ENCODE peak calls at places on chromosome 5, in six cellular contexts. F, O, U, J, A and S are unnamed samples.
A peak's percentile ranks its signal among the peaks of the same experiment; 100 is the strongest.

GRCh38 chr5:179488464-179488863 is 61.9 kb upstream of the RUFY1 start:
- DNase-seq in F (no peak), O (no peak), U (no peak), J (no peak), A (no peak), S (no peak)

GRCh38 chr5:132422720-132423442 is 53.4 kb downstream of the SLC22A5 start:
- DNase-seq in F (peak; percentile 81), O (peak; percentile 96), U (no peak), J (no peak), A (no peak), S (no peak)

GRCh38 chr5:172095368-172095960 is 89.0 kb upstream of the FBXW11 start:
- DNase-seq in F (no peak), O (no peak), U (no peak), J (no peak), A (no peak), S (no peak)

GRCh38 chr5:106894964-106895363 is 775.8 kb downstream of the EFNA5 start:
- DNase-seq in F (no peak), O (no peak), U (no peak), J (no peak), A (no peak), S (no peak)

GRCh38 chr5:102749416-102750021 is 5.6 kb upstream of the PAM start:
- DNase-seq in F (no peak), O (no peak), U (no peak), J (peak; percentile 56), A (no peak), S (no peak)

GRCh38 chr5:158277276-158277675 is 418.3 kb upstream of the CLINT1 start:
- DNase-seq in F (no peak), O (no peak), U (no peak), J (no peak), A (no peak), S (no peak)

GRCh38 chr5:78221467-78221866 is 73.0 kb downstream of the AP3B1 start:
- DNase-seq in F (no peak), O (no peak), U (no peak), J (no peak), A (no peak), S (no peak)

GRCh38 chr5:56983593-56984361 is 31.9 kb upstream of the MIER3 start:
- DNase-seq in F (peak; percentile 54), O (peak; percentile 34), U (no peak), J (no peak), A (no peak), S (no peak)

GRCh38 chr5:141649056-141649688 is 2.0 kb downstream of the FCHSD1 start:
- DNase-seq in F (no peak), O (no peak), U (no peak), J (no peak), A (no peak), S (no peak)

GRCh38 chr5:171806976-171807823 is 21.6 kb downstream of the SMIM23 start:
- DNase-seq in F (no peak), O (no peak), U (no peak), J (no peak), A (no peak), S (no peak)

DNA sequence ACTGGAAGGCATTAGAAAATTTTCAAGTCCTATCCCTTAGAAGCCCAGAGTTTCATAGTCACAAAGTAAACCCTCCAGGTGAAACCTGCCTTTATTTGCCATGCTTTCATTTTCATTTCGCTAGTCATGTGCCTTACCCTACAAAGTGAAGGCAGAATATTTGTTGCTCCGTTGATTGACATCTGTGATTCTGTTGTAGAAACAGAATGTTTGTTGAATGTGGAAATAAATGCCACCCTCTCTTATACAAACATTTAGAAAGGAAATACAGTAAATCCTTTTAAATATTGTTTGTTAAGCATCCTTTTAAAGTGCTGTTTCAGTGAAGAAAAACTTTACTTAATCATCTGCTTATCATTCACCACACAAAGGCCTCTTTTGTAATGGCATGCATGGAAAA is 34.4 kb upstream of the CAST start:
- DNase-seq in F (peak; percentile 54), O (no peak), U (no peak), J (no peak), A (no peak), S (no peak)
- H3K4me3 ChIP-seq in F (peak overlapping the region; percentile 55), O (no peak overlapping the region), U (no peak overlapping the region), J (no peak overlapping the region), A (no peak overlapping the region), S (no peak overlapping the region)

DNA sequence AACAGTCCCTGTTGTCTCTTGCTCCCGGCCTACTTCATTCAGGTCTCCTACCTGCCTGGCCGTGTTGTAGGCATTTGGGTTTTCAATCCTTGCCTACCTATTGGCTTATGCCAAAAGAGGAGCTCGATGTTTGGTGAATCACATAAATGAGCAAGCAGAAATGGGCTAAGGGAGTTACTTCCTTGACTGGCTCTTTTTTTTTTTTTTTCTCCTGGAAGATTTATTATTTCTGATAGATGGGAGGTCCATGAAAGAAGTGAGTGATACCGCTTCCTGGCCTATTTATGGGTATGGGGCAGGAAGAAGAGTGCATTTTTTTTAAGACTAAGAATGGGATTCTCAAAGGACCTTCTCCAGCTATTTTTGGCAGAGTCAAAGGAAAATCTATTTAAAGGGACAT is 294.0 kb downstream of the ARHGAP26 start:
- DNase-seq in F (no peak), O (no peak), U (no peak), J (no peak), A (no peak), S (no peak)
- H3K4me1 ChIP-seq in F (no peaks in the 10 kb centered on the region), O (no peaks in the 10 kb centered on the region), U (peaks cover 35% of the 10 kb centered on the region), J (no peaks in the 10 kb centered on the region), A (peaks cover 2% of the 10 kb centered on the region), S (peaks cover 4% of the 10 kb centered on the region)

GRCh38 chr5:124741711-124742496 is 4.5 kb downstream of the ZNF608 start:
- DNase-seq in F (no peak), O (no peak), U (no peak), J (peak; percentile 75), A (peak; percentile 28), S (no peak)
- TF ChIP-seq ZNF274 in F (no peak), O (no peak), U (no peak), J (no peak), A (no peak), S (no peak)

DNA sequence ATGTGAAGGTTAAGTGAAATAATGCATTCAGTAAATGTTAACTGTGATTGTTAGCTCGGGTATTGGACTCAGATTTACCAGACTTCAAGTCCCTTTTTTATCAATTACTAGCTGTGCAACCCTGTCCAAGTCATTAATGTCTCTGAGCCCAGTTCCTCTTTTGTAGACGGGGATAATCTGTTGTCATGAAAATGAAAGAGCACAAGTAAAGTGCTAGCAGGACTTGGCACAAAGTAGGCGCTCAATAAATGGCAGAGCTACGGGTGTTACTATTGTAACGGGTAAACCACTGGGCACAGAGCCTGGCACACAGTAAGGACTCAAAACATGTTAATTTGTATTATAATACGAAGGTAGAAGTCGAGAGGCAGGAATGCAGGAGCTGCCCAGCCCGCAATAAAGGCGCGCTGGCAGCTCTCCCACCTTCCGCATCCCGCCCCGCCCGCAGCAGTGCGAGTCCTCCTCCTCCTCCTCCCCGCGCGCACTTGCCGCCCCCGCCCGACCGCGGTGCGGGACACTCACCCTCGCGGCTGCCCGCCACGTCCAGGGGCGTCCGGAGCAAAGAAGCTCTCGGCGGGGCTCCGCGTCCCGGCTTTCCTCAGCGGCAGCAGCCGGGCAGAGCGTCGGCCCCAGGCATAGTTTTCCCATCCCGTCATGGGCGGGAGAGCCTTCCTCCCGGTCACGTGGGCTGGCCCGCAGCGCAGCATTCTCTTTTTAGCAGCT is at the start of gene C1QTNF2:
- DNase-seq in F (no peak), O (no peak), U (no peak), J (no peak), A (peak; percentile 74), S (peak; percentile 15)
- H3K4me3 ChIP-seq in F (no peak within 1 kb of the TSS), O (peak within 1 kb of the TSS; percentile 31), U (peak within 1 kb of the TSS; percentile 49), J (peak within 1 kb of the TSS; percentile 37), A (peak within 1 kb of the TSS; percentile 41), S (peak within 1 kb of the TSS; percentile 34)

GRCh38 chr5:119341452-119342349 is 14.1 kb upstream of the TNFAIP8 start:
- DNase-seq in F (no peak), O (no peak), U (peak; percentile 65), J (no peak), A (no peak), S (no peak)
- H3K4me1 ChIP-seq in F (peaks cover 8% of the 10 kb centered on the region), O (peaks cover 20% of the 10 kb centered on the region), U (peaks cover 73% of the 10 kb centered on the region), J (no peaks in the 10 kb centered on the region), A (peaks cover 2% of the 10 kb centered on the region), S (peaks cover 2% of the 10 kb centered on the region)

DNA sequence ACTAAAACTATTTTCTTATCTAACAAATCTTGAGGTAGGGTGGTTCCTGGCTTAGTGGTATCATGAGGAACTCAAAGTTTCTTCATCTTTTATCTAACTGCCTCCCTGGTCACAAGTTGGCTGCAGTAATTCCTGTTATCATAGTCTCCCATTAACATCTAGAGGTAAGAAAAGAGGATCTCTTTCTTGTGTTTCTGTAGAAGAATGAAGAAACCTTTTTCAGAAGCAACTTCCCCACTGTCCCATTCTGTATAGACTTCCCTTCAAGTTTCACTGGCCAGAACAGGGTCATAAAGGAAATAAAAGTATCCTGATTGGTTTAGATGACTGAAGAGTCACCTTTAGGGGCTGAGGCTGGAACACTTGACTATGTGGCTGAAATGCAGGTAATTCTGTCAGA is 81.8 kb upstream of the ELL2 start:
- DNase-seq in F (no peak), O (no peak), U (no peak), J (no peak), A (no peak), S (no peak)
- TF ChIP-seq ZNF274 in F (no peak), O (no peak), U (no peak), J (no peak), A (no peak), S (no peak)

GRCh38 chr5:16841416-16841815 is 94.7 kb downstream of the MYO10 start:
- DNase-seq in F (no peak), O (no peak), U (no peak), J (no peak), A (no peak), S (no peak)

GRCh38 chr5:16834029-16834428 is 102.1 kb downstream of the MYO10 start:
- DNase-seq in F (no peak), O (no peak), U (no peak), J (no peak), A (no peak), S (no peak)

GRCh38 chr5:16842916-16843315 is 93.2 kb downstream of the MYO10 start:
- DNase-seq in F (no peak), O (no peak), U (no peak), J (no peak), A (no peak), S (no peak)

GRCh38 chr5:16837305-16837704 is 98.8 kb downstream of the MYO10 start:
- DNase-seq in F (no peak), O (no peak), U (no peak), J (no peak), A (no peak), S (no peak)
- H3K4me3 ChIP-seq in F (no peak overlapping the region), O (no peak overlapping the region), U (no peak overlapping the region), J (no peak overlapping the region), A (no peak overlapping the region), S (no peak overlapping the region)